ENCODE peak calls at places on chromosomes 5 and 9, in five cellular contexts. One of them, this sample, is unnamed.

GRCh38 chr5:180771839-180772238 is 30.8 kb downstream of the MGAT1 start:
- DNase-seq in K562: no peak
- DNase-seq in H1: no peak
- DNase-seq in A549: no peak
- DNase-seq in HepG2: no peak
- DNase-seq in this sample: no peak

GRCh38 chr5:168528521-168529360 is at the start of gene FBLL1:
- DNase-seq in H1: no peak
- DNase-seq in A549: no peak
- DNase-seq in K562: peak
- DNase-seq in HepG2: peak
- DNase-seq in this sample: no peak

GRCh38 chr5:143350790-143351603 is 52.5 kb downstream of the NR3C1 start:
- DNase-seq in H1: no peak
- DNase-seq in K562: no peak
- DNase-seq in HepG2: no peak
- DNase-seq in A549: peak
- DNase-seq in this sample: no peak

GRCh38 chr5:82349651-82350050 is 71.5 kb upstream of the RPS23 start:
- DNase-seq in H1: peak
- DNase-seq in HepG2: no peak
- DNase-seq in A549: peak
- DNase-seq in K562: peak
- DNase-seq in this sample: no peak

GRCh38 chr5:5719292-5719691 is 296.8 kb downstream of the ICE1 start:
- DNase-seq in HepG2: no peak
- DNase-seq in A549: no peak
- DNase-seq in K562: no peak
- DNase-seq in H1: no peak
- DNase-seq in this sample: no peak

GRCh38 chr9:110995511-110996340 is 42.5 kb downstream of the LPAR1 start:
- DNase-seq in A549: no peak
- DNase-seq in H1: no peak
- DNase-seq in K562: no peak
- DNase-seq in HepG2: no peak
- DNase-seq in this sample: no peak

GRCh38 chr9:121887553-121888437 is 205.3 kb downstream of the TTLL11 start:
- DNase-seq in K562: no peak
- DNase-seq in H1: no peak
- DNase-seq in HepG2: no peak
- DNase-seq in A549: no peak
- DNase-seq in this sample: no peak

GRCh38 chr5:102324714-102325113 is 28.6 kb upstream of the SLCO4C1 start:
- DNase-seq in K562: no peak
- DNase-seq in HepG2: no peak
- DNase-seq in H1: no peak
- DNase-seq in A549: no peak
- DNase-seq in this sample: no peak

GRCh38 chr5:14665110-14665822 is 748 bp downstream of the OTULIN start:
- DNase-seq in H1: no peak
- DNase-seq in HepG2: peak
- DNase-seq in A549: peak
- DNase-seq in K562: no peak
- DNase-seq in this sample: no peak

GRCh38 chr9:127066775-127067111 is 55.7 kb downstream of the ANGPTL2 start:
- DNase-seq in K562: no peak
- DNase-seq in HepG2: no peak
- DNase-seq in H1: no peak
- DNase-seq in A549: peak
- DNase-seq in this sample: no peak

GRCh38 chr5:39980056-39980455 is 555.3 kb upstream of the DAB2 start:
- DNase-seq in HepG2: no peak
- DNase-seq in H1: no peak
- DNase-seq in A549: no peak
- DNase-seq in K562: no peak
- DNase-seq in this sample: no peak

GRCh38 chr9:91166796-91167366 is 194.8 kb downstream of the AUH start:
- DNase-seq in HepG2: no peak
- DNase-seq in A549: no peak
- DNase-seq in K562: no peak
- DNase-seq in H1: no peak
- DNase-seq in this sample: no peak

GRCh38 chr5:138354926-138355378 is 2.5 kb downstream of the KDM3B start:
- DNase-seq in HepG2: peak
- DNase-seq in K562: peak
- DNase-seq in A549: peak
- DNase-seq in H1: no peak
- DNase-seq in this sample: peak

GRCh38 chr5:80246995-80247729 is 8.7 kb downstream of the SERINC5 start:
- DNase-seq in H1: no peak
- DNase-seq in K562: peak
- DNase-seq in A549: peak
- DNase-seq in HepG2: peak
- DNase-seq in this sample: peak

GRCh38 chr9:97852399-97853055 is 499 bp upstream of the FOXE1 start:
- DNase-seq in H1: no peak
- DNase-seq in A549: no peak
- DNase-seq in K562: no peak
- DNase-seq in HepG2: no peak
- DNase-seq in this sample: no peak

GRCh38 chr9:117957267-117957666 is 253.1 kb downstream of the TLR4 start:
- DNase-seq in A549: no peak
- DNase-seq in HepG2: no peak
- DNase-seq in K562: no peak
- DNase-seq in H1: no peak
- DNase-seq in this sample: no peak

GRCh38 chr5:164306662-164307061 is 801.2 kb downstream of the MAT2B start:
- DNase-seq in HepG2: no peak
- DNase-seq in A549: no peak
- DNase-seq in K562: no peak
- DNase-seq in H1: no peak
- DNase-seq in this sample: no peak

GRCh38 chr5:82176115-82176514 is 102.0 kb downstream of the RPS23 start:
- DNase-seq in H1: no peak
- DNase-seq in K562: no peak
- DNase-seq in A549: no peak
- DNase-seq in HepG2: no peak
- DNase-seq in this sample: no peak

GRCh38 chr5:125483609-125484008 is 737.2 kb upstream of the ZNF608 start:
- DNase-seq in HepG2: no peak
- DNase-seq in K562: no peak
- DNase-seq in H1: no peak
- DNase-seq in A549: no peak
- DNase-seq in this sample: no peak

GRCh38 chr5:123538670-123539459 is 26.9 kb downstream of the CSNK1G3 start:
- DNase-seq in HepG2: no peak
- DNase-seq in K562: no peak
- DNase-seq in A549: peak
- DNase-seq in H1: no peak
- DNase-seq in this sample: no peak

GRCh38 chr9:108885643-108886348 is 23.7 kb downstream of the ACTL7A start:
- DNase-seq in HepG2: peak
- DNase-seq in H1: no peak
- DNase-seq in A549: peak
- DNase-seq in K562: peak
- DNase-seq in this sample: peak

GRCh38 chr5:159210306-159210722 is 961 bp upstream of the RNF145 start:
- DNase-seq in K562: no peak
- DNase-seq in H1: no peak
- DNase-seq in HepG2: peak
- DNase-seq in A549: peak
- DNase-seq in this sample: no peak

GRCh38 chr9:13324988-13325387 is 45.5 kb upstream of the MPDZ start:
- DNase-seq in H1: no peak
- DNase-seq in A549: no peak
- DNase-seq in K562: no peak
- DNase-seq in HepG2: no peak
- DNase-seq in this sample: no peak

GRCh38 chr9:114288233-114289051 is 34.5 kb upstream of the ORM1 start:
- DNase-seq in K562: no peak
- DNase-seq in H1: no peak
- DNase-seq in A549: peak
- DNase-seq in HepG2: no peak
- DNase-seq in this sample: no peak

GRCh38 chr9:114287763-114288232 is 35.1 kb upstream of the ORM1 start:
- DNase-seq in H1: no peak
- DNase-seq in A549: no peak
- DNase-seq in HepG2: no peak
- DNase-seq in K562: no peak
- DNase-seq in this sample: no peak

GRCh38 chr9:114290561-114290986 is 32.3 kb upstream of the ORM1 start:
- DNase-seq in K562: no peak
- DNase-seq in A549: no peak
- DNase-seq in H1: no peak
- DNase-seq in HepG2: no peak
- DNase-seq in this sample: no peak

GRCh38 chr9:114289571-114290481 is 33.1 kb upstream of the ORM1 start:
- DNase-seq in K562: no peak
- DNase-seq in H1: no peak
- DNase-seq in A549: no peak
- DNase-seq in HepG2: no peak
- DNase-seq in this sample: no peak

GRCh38 chr9:114289106-114289505 is 33.8 kb upstream of the ORM1 start:
- DNase-seq in A549: no peak
- DNase-seq in H1: no peak
- DNase-seq in HepG2: no peak
- DNase-seq in K562: no peak
- DNase-seq in this sample: no peak
- TF ChIP-seq HDAC2 in A549: no peak
- TF ChIP-seq HDAC2 in H1: no peak
- TF ChIP-seq HDAC2 in HepG2: no peak
- TF ChIP-seq HDAC2 in K562: no peak
- TF ChIP-seq HDAC2 in this sample: no peak

DNA sequence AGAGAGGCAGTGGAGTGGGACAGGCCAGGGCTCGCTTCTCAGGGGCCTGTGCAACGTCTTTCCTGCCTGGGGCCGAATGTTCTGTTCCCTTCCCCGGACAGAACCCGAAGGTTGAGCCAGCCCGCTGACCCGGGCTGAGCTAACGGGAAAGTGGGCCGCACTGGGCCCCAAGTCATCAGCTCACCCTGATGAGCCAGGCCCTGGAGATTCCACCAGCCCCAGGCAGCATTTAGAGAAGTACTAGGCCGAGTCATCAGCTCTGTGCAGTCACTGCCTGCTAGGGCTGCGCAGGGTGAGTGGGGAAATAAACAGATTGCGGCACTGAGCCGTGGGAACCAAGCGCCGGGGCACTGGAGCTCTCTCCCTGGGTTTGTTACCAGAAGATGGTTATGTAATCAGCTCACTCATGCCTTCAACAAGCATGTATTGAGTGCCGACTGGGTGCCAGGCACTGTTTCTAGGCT is 29.1 kb upstream of the DUSP1 start:
- DNase-seq in HepG2: no peak
- DNase-seq in H1: no peak
- DNase-seq in K562: no peak
- DNase-seq in A549: peak
- DNase-seq in this sample: no peak
- TF ChIP-seq HDAC2 in HepG2: no peak
- TF ChIP-seq HDAC2 in H1: no peak
- TF ChIP-seq HDAC2 in K562: no peak
- TF ChIP-seq HDAC2 in A549: no peak
- TF ChIP-seq HDAC2 in this sample: no peak

GRCh38 chr9:3700772-3701171 is 175.0 kb upstream of the RFX3 start:
- DNase-seq in K562: no peak
- DNase-seq in A549: no peak
- DNase-seq in HepG2: no peak
- DNase-seq in H1: no peak
- DNase-seq in this sample: no peak

GRCh38 chr9:3696368-3696767 is 170.6 kb upstream of the RFX3 start:
- DNase-seq in A549: no peak
- DNase-seq in HepG2: no peak
- DNase-seq in H1: peak
- DNase-seq in K562: no peak
- DNase-seq in this sample: no peak

GRCh38 chr9:3692606-3693005 is 166.8 kb upstream of the RFX3 start:
- DNase-seq in K562: no peak
- DNase-seq in H1: no peak
- DNase-seq in HepG2: no peak
- DNase-seq in A549: no peak
- DNase-seq in this sample: no peak

GRCh38 chr9:3699868-3700267 is 174.1 kb upstream of the RFX3 start:
- DNase-seq in A549: no peak
- DNase-seq in HepG2: no peak
- DNase-seq in K562: no peak
- DNase-seq in H1: no peak
- DNase-seq in this sample: no peak

GRCh38 chr9:3698531-3698930 is 172.7 kb upstream of the RFX3 start:
- DNase-seq in A549: no peak
- DNase-seq in H1: no peak
- DNase-seq in K562: no peak
- DNase-seq in HepG2: no peak
- DNase-seq in this sample: no peak
- TF ChIP-seq HDAC2 in A549: no peak
- TF ChIP-seq HDAC2 in H1: no peak
- TF ChIP-seq HDAC2 in K562: no peak
- TF ChIP-seq HDAC2 in HepG2: no peak
- TF ChIP-seq HDAC2 in this sample: no peak

GRCh38 chr9:36436909-36437308 is 36.8 kb upstream of the RNF38 start:
- DNase-seq in HepG2: no peak
- DNase-seq in A549: no peak
- DNase-seq in K562: no peak
- DNase-seq in H1: no peak
- DNase-seq in this sample: no peak
- TF ChIP-seq HDAC2 in HepG2: no peak
- TF ChIP-seq HDAC2 in A549: no peak
- TF ChIP-seq HDAC2 in K562: no peak
- TF ChIP-seq HDAC2 in H1: no peak
- TF ChIP-seq HDAC2 in this sample: no peak

GRCh38 chr5:59887274-59887673 is 6.3 kb downstream of the PDE4D start:
- DNase-seq in A549: no peak
- DNase-seq in K562: no peak
- DNase-seq in HepG2: no peak
- DNase-seq in H1: no peak
- DNase-seq in this sample: no peak

GRCh38 chr5:59893436-59894227 is at the start of gene PDE4D:
- DNase-seq in H1: peak
- DNase-seq in K562: no peak
- DNase-seq in HepG2: no peak
- DNase-seq in A549: peak
- DNase-seq in this sample: no peak

GRCh38 chr5:59897075-59897474 is 3.5 kb upstream of the PDE4D start:
- DNase-seq in HepG2: no peak
- DNase-seq in A549: no peak
- DNase-seq in K562: no peak
- DNase-seq in H1: no peak
- DNase-seq in this sample: no peak

DNA sequence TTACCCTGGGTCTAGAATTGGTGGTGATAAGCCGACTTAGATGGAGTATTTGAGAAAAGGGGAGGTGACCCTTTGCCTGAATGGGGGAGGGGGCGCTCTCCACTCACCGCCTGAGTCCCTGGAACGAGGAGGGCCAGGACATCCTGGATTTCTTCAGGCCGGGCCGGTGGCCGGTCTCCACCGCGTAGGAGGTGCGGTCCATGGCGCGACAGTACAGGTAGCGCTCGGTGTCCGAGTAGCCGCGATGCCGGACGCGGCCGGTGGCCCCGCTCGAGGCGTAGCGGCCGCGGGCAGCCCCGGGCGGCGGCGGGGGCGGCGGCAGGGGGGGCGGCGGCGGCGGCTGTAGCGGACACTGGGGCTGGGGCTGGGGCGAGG is 478 bp downstream of the PDE4D start:
- DNase-seq in A549: no peak
- DNase-seq in HepG2: no peak
- DNase-seq in K562: no peak
- DNase-seq in H1: no peak
- DNase-seq in this sample: no peak
- TF ChIP-seq HDAC2 in A549: no peak
- TF ChIP-seq HDAC2 in HepG2: no peak
- TF ChIP-seq HDAC2 in K562: no peak
- TF ChIP-seq HDAC2 in H1: no peak
- TF ChIP-seq HDAC2 in this sample: no peak

This sample was measured in GM12878.